ENCODE peak calls at places on chromosomes 16 and 17, in nine cellular contexts. C, P, O, T, B, Q, Z, I and U are unnamed samples.
A peak's percentile ranks its signal among the peaks of the same experiment; 100 is the strongest.

GRCh38 chr16:31700200-31700529 is 172.5 kb downstream of the AHSP start:
- DNase-seq in C (peak; percentile 89), P (no peak), O (no peak), T (no peak), B (no peak), Q (no peak), Z (no peak), I (no peak), U (no peak)

GRCh38 chr17:12365805-12366204 is 299.9 kb upstream of the MYOCD start:
- DNase-seq in C (no peak), P (no peak), O (peak; percentile 93), T (peak; percentile 68), B (no peak), Q (no peak), Z (no peak), I (no peak), U (no peak)

GRCh38 chr16:58421029-58421428 is 28.8 kb downstream of the GINS3 start:
- DNase-seq in C (no peak), P (no peak), O (peak; percentile 25), T (no peak), B (no peak), Q (no peak), Z (no peak), I (peak; percentile 76), U (no peak)

GRCh38 chr16:67883872-67884261 is 818 bp upstream of the NRN1L start:
- DNase-seq in C (peak; percentile 92), P (peak; percentile 56), O (peak; percentile 80), T (peak; percentile 48), B (no peak), Q (peak; percentile 57), Z (peak; percentile 88), I (peak; percentile 62), U (no peak)

GRCh38 chr17:38710603-38710962 is 5.5 kb downstream of the MLLT6 start:
- DNase-seq in C (no peak), P (no peak), O (no peak), T (no peak), B (no peak), Q (no peak), Z (no peak), I (no peak), U (no peak)

GRCh38 chr17:79988163-79988971 is 47.3 kb downstream of the TBC1D16 start:
- DNase-seq in C (no peak), P (peak; percentile 76), O (peak; percentile 71), T (peak; percentile 64), B (peak; percentile 63), Q (peak; percentile 71), Z (no peak), I (no peak), U (peak; percentile 25)

GRCh38 chr17:40092581-40092980 is 7.8 kb downstream of the NR1D1 start:
- DNase-seq in C (no peak), P (no peak), O (no peak), T (peak; percentile 51), B (no peak), Q (no peak), Z (no peak), I (no peak), U (no peak)

GRCh38 chr17:50144845-50145531 is 5.5 kb downstream of the PPP1R9B start:
- DNase-seq in C (no peak), P (no peak), O (no peak), T (no peak), B (no peak), Q (peak; percentile 72), Z (no peak), I (no peak), U (no peak)

GRCh38 chr16:15445450-15445849 is 11.1 kb downstream of the BMERB1 start:
- DNase-seq in C (no peak), P (no peak), O (no peak), T (no peak), B (no peak), Q (no peak), Z (no peak), I (no peak), U (no peak)

GRCh38 chr17:64747938-64748540 is 85.9 kb upstream of the SMURF2 start:
- DNase-seq in C (no peak), P (peak; percentile 83), O (no peak), T (no peak), B (no peak), Q (no peak), Z (no peak), I (no peak), U (no peak)

GRCh38 chr17:65556014-65556909 is 5.2 kb downstream of the AXIN2 start:
- DNase-seq in C (peak; percentile 76), P (peak; percentile 72), O (peak; percentile 89), T (peak; percentile 79), B (no peak), Q (peak; percentile 78), Z (peak; percentile 93), I (peak; percentile 75), U (no peak)

GRCh38 chr16:89972244-89973234 is 24.0 kb downstream of the DEF8 start:
- DNase-seq in C (peak; percentile 100), P (peak; percentile 92), O (peak; percentile 95), T (peak; percentile 89), B (no peak), Q (peak; percentile 95), Z (peak; percentile 88), I (peak; percentile 95), U (no peak)
- TF ChIP-seq CTCF in C (no peak), P (no peak), O (no peak), T (peak; percentile 32), B (no peak), Q (no peak), Z (no peak), I (no peak), U (no peak)

GRCh38 chr17:78448356-78448993 is 70.0 kb downstream of the PGS1 start:
- DNase-seq in C (no peak), P (no peak), O (no peak), T (no peak), B (no peak), Q (no peak), Z (no peak), I (no peak), U (no peak)
- TF ChIP-seq CTCF in C (peak; percentile 10), P (peak; percentile 28), O (no peak), T (no peak), B (peak; percentile 28), Q (no peak), Z (no peak), I (peak; percentile 65), U (peak; percentile 17)

GRCh38 chr17:44000871-44001460 is 3.5 kb upstream of the NAGS start:
- DNase-seq in C (no peak), P (no peak), O (no peak), T (no peak), B (no peak), Q (no peak), Z (no peak), I (no peak), U (no peak)

GRCh38 chr17:44002141-44002848 is 2.1 kb upstream of the NAGS start:
- DNase-seq in C (no peak), P (peak; percentile 95), O (no peak), T (no peak), B (peak; percentile 47), Q (peak; percentile 81), Z (no peak), I (no peak), U (peak; percentile 29)

GRCh38 chr17:43999024-43999423 is 5.4 kb upstream of the NAGS start:
- DNase-seq in C (no peak), P (no peak), O (no peak), T (no peak), B (no peak), Q (no peak), Z (no peak), I (no peak), U (no peak)

GRCh38 chr17:44000141-44000860 is 4.1 kb upstream of the NAGS start:
- DNase-seq in C (no peak), P (no peak), O (no peak), T (no peak), B (no peak), Q (no peak), Z (no peak), I (no peak), U (no peak)

GRCh38 chr17:44001461-44001920 is 2.9 kb upstream of the NAGS start:
- DNase-seq in C (no peak), P (no peak), O (no peak), T (no peak), B (no peak), Q (no peak), Z (no peak), I (no peak), U (no peak)
- TF ChIP-seq CTCF in C (no peak), P (no peak), O (no peak), T (no peak), B (no peak), Q (no peak), Z (no peak), I (no peak), U (no peak)

DNA sequence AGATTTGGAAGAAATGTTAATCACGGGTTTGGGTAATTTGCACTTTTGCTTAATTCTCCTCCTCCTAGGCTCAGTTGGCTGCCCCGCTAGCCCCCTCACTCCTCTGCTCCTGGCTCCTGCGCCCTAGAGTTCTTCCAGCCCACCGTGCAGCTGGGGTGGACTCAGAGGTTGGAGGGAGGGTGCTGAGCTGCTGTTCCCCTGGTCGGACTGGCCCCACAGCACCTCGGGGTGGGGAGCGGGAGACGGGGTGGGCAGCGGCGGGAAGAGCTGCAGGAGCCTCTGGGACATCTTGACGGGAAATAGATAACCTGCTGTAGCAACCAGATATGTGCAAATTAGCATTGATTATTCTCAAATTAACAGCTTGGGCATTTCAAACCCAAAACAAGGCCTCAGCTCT is 122.5 kb upstream of the RPL38 start:
- DNase-seq in C (no peak), P (no peak), O (no peak), T (no peak), B (no peak), Q (no peak), Z (no peak), I (no peak), U (no peak)
- TF ChIP-seq CTCF in C (no peak), P (no peak), O (no peak), T (no peak), B (no peak), Q (no peak), Z (no peak), I (no peak), U (no peak)

DNA sequence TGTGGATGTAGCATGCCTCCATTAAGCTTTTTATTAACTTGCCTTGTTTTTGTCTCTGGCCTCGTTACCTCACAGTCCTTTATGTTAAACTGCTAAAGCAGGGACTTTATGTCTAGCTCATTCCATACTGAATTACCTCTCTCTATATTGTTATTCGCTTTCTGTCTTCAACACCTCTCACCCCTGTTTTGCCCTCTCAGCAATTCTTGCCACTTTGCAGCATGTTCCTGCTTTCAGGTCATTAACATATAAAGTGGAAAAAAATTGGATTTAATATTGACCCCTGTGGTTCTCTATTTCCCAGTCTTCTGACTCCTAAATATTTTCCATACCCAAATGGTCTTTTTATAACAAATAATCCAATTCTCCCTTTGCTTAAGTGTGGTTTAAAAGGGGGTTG is 810.4 kb upstream of the KIF2B start:
- DNase-seq in C (no peak), P (no peak), O (no peak), T (no peak), B (no peak), Q (no peak), Z (no peak), I (no peak), U (no peak)
- TF ChIP-seq CTCF in C (no peak), P (no peak), O (no peak), T (no peak), B (no peak), Q (no peak), Z (no peak), I (no peak), U (no peak)

GRCh38 chr17:47850692-47851573 is at the start of gene SP6:
- DNase-seq in C (peak; percentile 76), P (peak; percentile 47), O (no peak), T (peak; percentile 50), B (no peak), Q (peak; percentile 87), Z (peak; percentile 90), I (no peak), U (peak; percentile 42)
- TF ChIP-seq CTCF in C (no peak), P (no peak), O (no peak), T (peak; percentile 19), B (peak; percentile 28), Q (peak; percentile 15), Z (no peak), I (no peak), U (no peak)

GRCh38 chr17:36152639-36153120 is 23.8 kb downstream of the TBC1D3B start:
- DNase-seq in C (no peak), P (peak; percentile 28), O (no peak), T (no peak), B (no peak), Q (no peak), Z (no peak), I (no peak), U (no peak)
- TF ChIP-seq CTCF in C (no peak), P (peak; percentile 1), O (no peak), T (no peak), B (peak; percentile 9), Q (peak; percentile 6), Z (no peak), I (no peak), U (no peak)